ENCODE peak calls at places on chromosomes 16 and 17, in four cellular contexts. K is H1, P is GM12878, D is HepG2. L is an unnamed sample.

GRCh38 chr17:66964930-66965800 is 658 bp downstream of the CACNG4 start:
- DNase-seq in K (peak; percentile 85), P (no peak), D (no peak), L (peak; percentile 99)

GRCh38 chr17:72501404-72502110 is 380.7 kb downstream of the SOX9 start:
- DNase-seq in K (no peak), P (no peak), D (peak; percentile 89), L (no peak)

GRCh38 chr17:29176500-29177351 is 3.5 kb downstream of the MYO18A start:
- DNase-seq in K (peak; percentile 71), P (no peak), D (peak; percentile 69), L (peak; percentile 78)

GRCh38 chr17:35774499-35774898 is 13.8 kb downstream of the C17orf50 start:
- DNase-seq in K (no peak), P (no peak), D (no peak), L (peak; percentile 85)

GRCh38 chr17:76872221-76872873 is 4.1 kb downstream of the MGAT5B start:
- DNase-seq in K (no peak), P (no peak), D (no peak), L (peak; percentile 63)

GRCh38 chr16:8963010-8963824 is 489 bp downstream of the USP7 start:
- DNase-seq in K (peak; percentile 50), P (no peak), D (no peak), L (peak; percentile 75)

GRCh38 chr17:21358682-21359482 is 17.3 kb upstream of the KCNJ12 start:
- DNase-seq in K (no peak), P (no peak), D (no peak), L (no peak)

GRCh38 chr16:79810449-79811189 is 210.1 kb upstream of the MAF start:
- DNase-seq in K (no peak), P (no peak), D (no peak), L (no peak)

GRCh38 chr17:49557204-49558024 is 18.3 kb upstream of the NXPH3 start:
- DNase-seq in K (peak; percentile 59), P (no peak), D (peak; percentile 73), L (peak; percentile 81)

GRCh38 chr17:33225994-33226393 is 67.1 kb downstream of the ASIC2 start:
- DNase-seq in K (no peak), P (no peak), D (no peak), L (no peak)

GRCh38 chr17:81365601-81366585 is 29.4 kb upstream of the BAHCC1 start:
- DNase-seq in K (no peak), P (peak; percentile 28), D (peak; percentile 72), L (peak; percentile 63)

GRCh38 chr16:57284206-57284951 is at the start of gene PLLP:
- DNase-seq in K (peak; percentile 87), P (no peak), D (no peak), L (peak; percentile 90)
- TF ChIP-seq TCF12 in K (peak; percentile 51), P (no peak), D (peak; percentile 51), L (no peak)

GRCh38 chr17:39175695-39176093 is 9.7 kb upstream of the ARL5C start:
- DNase-seq in K (no peak), P (no peak), D (no peak), L (no peak)

GRCh38 chr17:39177256-39177655 is 11.3 kb upstream of the ARL5C start:
- DNase-seq in K (peak; percentile 89), P (no peak), D (no peak), L (peak; percentile 59)

GRCh38 chr17:39181303-39181702 is 15.3 kb upstream of the ARL5C start:
- DNase-seq in K (no peak), P (no peak), D (no peak), L (no peak)

GRCh38 chr17:39174907-39175694 is 9.1 kb upstream of the ARL5C start:
- DNase-seq in K (peak; percentile 92), P (no peak), D (peak; percentile 65), L (peak; percentile 93)

GRCh38 chr17:39178516-39178915 is 12.6 kb upstream of the ARL5C start:
- DNase-seq in K (no peak), P (no peak), D (no peak), L (no peak)
- TF ChIP-seq TCF12 in K (no peak), P (no peak), D (no peak), L (no peak)

GRCh38 chr16:83615553-83615952 is 192.2 kb upstream of the HSBP1 start:
- DNase-seq in K (no peak), P (no peak), D (no peak), L (no peak)
- TF ChIP-seq TCF12 in K (no peak), P (no peak), D (no peak), L (no peak)

DNA sequence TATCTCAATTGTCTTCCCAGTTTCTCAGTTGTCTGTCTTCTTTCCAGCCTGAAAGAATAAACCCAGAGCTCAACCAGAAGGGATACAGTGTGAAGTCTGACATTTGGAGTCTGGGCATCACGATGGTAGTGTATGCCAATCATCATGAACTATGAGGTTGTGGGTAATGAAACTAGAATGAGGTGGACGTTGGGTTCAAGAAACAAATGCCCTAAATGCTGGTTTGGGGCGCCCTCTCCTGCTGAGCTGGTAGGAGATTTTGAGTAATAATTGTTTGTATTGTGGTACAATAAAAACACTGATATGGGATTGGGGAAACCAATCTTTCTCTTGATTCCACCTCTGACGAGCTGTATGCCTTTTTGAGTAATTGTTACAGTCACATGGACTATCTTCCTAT is 110.4 kb downstream of the MAP2K6 start:
- DNase-seq in K (no peak), P (no peak), D (no peak), L (no peak)
- TF ChIP-seq TCF12 in K (no peak), P (no peak), D (no peak), L (no peak)

DNA sequence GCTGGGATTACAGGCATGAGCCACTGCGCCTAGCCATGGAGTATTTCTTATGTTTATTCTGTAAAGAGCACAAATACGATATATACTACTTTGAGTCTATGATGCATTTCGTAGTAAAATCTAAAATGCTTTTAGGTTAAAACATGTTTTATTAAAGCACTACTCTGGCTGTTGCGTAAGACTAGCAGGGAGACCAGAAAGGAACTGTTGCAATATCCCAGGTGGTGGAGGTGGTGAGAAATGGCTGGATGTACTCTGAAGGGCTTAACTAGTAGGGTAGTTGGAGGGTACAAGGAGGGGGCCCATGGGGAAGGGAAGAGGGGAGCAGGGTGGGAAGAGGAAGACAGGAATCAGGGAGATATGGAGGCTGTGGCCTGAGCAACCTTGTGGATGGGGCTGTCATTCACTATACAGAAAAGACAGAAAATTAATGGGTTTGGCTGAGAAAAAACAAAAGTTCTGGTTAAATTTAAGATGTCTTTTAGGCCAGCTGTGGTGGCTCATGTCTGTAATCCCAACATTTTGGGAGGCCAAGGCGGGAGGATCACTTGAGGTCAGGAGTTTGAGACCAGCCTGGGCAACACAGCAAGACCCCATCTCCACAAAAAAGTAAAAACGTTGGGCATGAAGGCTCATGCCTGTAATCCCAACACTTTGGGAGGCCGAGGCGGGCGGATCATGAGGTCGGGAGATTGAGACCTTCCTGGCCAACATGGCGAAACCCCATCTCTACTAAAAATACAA is 35.8 kb downstream of the ST3GAL2 start:
- DNase-seq in K (no peak), P (no peak), D (peak; percentile 44), L (no peak)
- TF ChIP-seq TCF12 in K (no peak), P (no peak), D (no peak), L (no peak)

DNA sequence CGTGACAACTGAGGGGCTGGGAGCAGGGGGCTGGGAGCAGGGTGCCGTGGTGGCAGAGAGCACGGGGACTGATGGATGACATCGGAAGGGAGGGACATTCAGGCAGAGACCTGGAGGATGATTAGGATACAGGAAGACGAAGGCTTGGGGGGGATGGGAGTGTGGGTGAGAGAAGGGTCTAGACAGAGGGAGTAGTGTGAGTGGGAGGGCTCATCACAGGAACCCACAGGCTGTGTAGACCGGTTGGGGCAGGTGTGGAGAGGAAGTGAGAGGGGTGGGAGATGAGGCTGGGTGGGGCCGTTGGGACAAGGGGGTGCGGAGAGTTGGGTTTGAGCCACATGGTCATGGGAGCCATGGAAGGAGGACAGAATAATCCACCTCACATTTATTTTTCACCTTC is 83.8 kb downstream of the RAP1GAP2 start:
- DNase-seq in K (no peak), P (no peak), D (no peak), L (no peak)
- TF ChIP-seq TCF12 in K (no peak), P (no peak), D (no peak), L (no peak)

DNA sequence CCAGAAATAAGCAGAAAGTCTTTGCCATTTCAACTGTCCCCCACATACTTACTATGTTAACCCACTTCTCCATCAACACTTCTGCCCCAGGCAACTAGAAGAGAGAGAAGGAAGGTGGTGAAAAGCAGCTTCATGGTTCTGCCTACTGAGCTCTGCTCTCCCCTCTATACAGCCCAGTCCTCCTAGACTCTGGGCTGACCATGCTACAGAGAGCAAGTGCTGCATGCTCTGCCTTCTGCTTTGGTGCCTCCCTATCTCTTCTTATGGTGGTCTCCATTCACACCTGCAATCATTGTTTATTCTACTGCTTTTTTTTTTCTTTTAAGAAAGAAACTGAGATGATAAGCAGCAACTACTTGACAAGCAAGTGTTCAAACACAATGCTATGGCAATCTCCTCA is 20.3 kb upstream of the CD300E start:
- DNase-seq in K (no peak), P (no peak), D (no peak), L (no peak)
- TF ChIP-seq TCF12 in K (no peak), P (no peak), D (no peak), L (no peak)

GRCh38 chr16:19235886-19236285 is 49.6 kb upstream of the CLEC19A start:
- DNase-seq in K (no peak), P (no peak), D (no peak), L (no peak)

GRCh38 chr16:19238386-19238785 is 47.1 kb upstream of the CLEC19A start:
- DNase-seq in K (no peak), P (no peak), D (no peak), L (no peak)

GRCh38 chr16:19235478-19235877 is 50.1 kb upstream of the CLEC19A start:
- DNase-seq in K (no peak), P (no peak), D (no peak), L (no peak)

GRCh38 chr16:19239756-19240155 is 45.8 kb upstream of the CLEC19A start:
- DNase-seq in K (no peak), P (no peak), D (no peak), L (no peak)

DNA sequence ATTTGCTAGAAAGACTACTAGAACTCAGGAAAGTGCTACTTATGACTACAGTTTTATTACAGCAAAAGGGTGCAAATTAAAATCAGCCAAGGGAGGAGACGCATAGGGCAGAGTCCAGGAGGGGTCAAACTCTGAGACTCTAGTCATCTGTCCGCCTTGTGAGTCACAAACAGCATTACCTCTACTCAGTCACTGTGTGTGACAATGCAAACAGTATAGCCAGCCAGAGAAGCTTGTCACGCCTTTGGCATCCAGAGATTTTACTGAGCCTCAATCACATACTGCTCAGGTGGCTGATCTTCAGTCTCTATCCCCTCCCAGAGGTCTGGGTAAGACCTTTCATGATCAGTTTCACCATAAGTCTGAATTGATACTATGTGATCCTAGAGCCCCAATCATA is 49.0 kb upstream of the CLEC19A start:
- DNase-seq in K (no peak), P (no peak), D (peak; percentile 58), L (no peak)
- TF ChIP-seq TCF12 in K (no peak), P (no peak), D (no peak), L (no peak)

L was measured in SK-N-SH.